ENCODE peak calls at places on chromosomes 16 and 17, in seven cellular contexts. E is pancreas, O is ascending aorta, Q is PC-3, V is heart left ventricle, J is GM12878, M is GM20000. H is an unnamed sample.
A peak's percentile ranks its signal among the peaks of the same experiment; 100 is the strongest.

GRCh38 chr17:31495049-31495885 is 103.8 kb downstream of the RAB11FIP4 start:
- DNase-seq in Q (peak; percentile 46), E (peak; percentile 70), J (no peak), M (no peak), O (no peak), V (no peak), H (no peak)

GRCh38 chr17:4175921-4176802 is 33.2 kb downstream of the CYB5D2 start:
- DNase-seq in Q (no peak), M (no peak), O (no peak), E (no peak), J (no peak), V (no peak), H (peak; percentile 36)

GRCh38 chr16:83552930-83553329 is 254.8 kb upstream of the HSBP1 start:
- DNase-seq in V (no peak), Q (no peak), O (no peak), J (no peak), M (no peak), E (no peak), H (no peak)

GRCh38 chr17:38958326-38958725 is 8.9 kb downstream of the FBXO47 start:
- DNase-seq in O (no peak), J (no peak), V (no peak), Q (no peak), E (no peak), M (no peak), H (no peak)

GRCh38 chr16:68902376-68903345 is 59.3 kb downstream of the TANGO6 start:
- DNase-seq in J (no peak), E (peak; percentile 41), Q (peak; percentile 80), M (peak; percentile 26), O (no peak), V (peak; percentile 7), H (peak; percentile 29)

GRCh38 chr16:2516391-2517240 is 2.9 kb downstream of the ATP6V0C start:
- DNase-seq in E (peak; percentile 12), O (no peak), V (peak; percentile 25), M (no peak), J (no peak), Q (no peak), H (no peak)

GRCh38 chr16:1461146-1461545 is 13.7 kb downstream of the CLCN7 start:
- DNase-seq in V (no peak), E (no peak), O (no peak), M (no peak), Q (no peak), J (no peak), H (no peak)

GRCh38 chr16:68910051-68910450 is 66.7 kb downstream of the TANGO6 start:
- DNase-seq in M (no peak), Q (no peak), O (no peak), E (peak; percentile 77), V (no peak), J (no peak), H (no peak)

GRCh38 chr16:3819741-3820724 is 60.5 kb downstream of the CREBBP start:
- DNase-seq in J (no peak), V (peak; percentile 66), Q (peak; percentile 95), E (peak; percentile 49), O (no peak), M (no peak), H (no peak)

GRCh38 chr17:80859004-80859941 is 132.4 kb upstream of the CHMP6 start:
- DNase-seq in M (no peak), J (no peak), O (peak; percentile 77), Q (peak; percentile 87), V (peak; percentile 66), E (peak; percentile 53), H (no peak)

GRCh38 chr16:7744546-7745294 is 412.1 kb downstream of the RBFOX1 start:
- DNase-seq in M (no peak), J (no peak), Q (no peak), E (no peak), O (no peak), V (no peak), H (no peak)

GRCh38 chr16:89700649-89701424 is 668 bp downstream of the SPATA2L start:
- DNase-seq in O (no peak), V (no peak), E (peak; percentile 74), J (no peak), M (peak; percentile 72), Q (peak; percentile 57), H (peak; percentile 65)

GRCh38 chr17:82296511-82297279 is 20.7 kb downstream of the CD7 start:
- DNase-seq in V (no peak), Q (peak; percentile 26), J (no peak), E (no peak), O (no peak), M (no peak), H (no peak)

GRCh38 chr17:17176341-17176740 is 29.8 kb downstream of the PLD6 start:
- DNase-seq in O (no peak), Q (no peak), V (no peak), M (no peak), E (no peak), J (no peak), H (no peak)
- TF ChIP-seq CTCF in O (no peak), Q (no peak), V (no peak), M (no peak), E (no peak), J (no peak), H (no peak)

GRCh38 chr16:80739523-80739922 is 64.9 kb downstream of the CDYL2 start:
- DNase-seq in O (no peak), Q (peak; percentile 13), V (no peak), M (no peak), J (no peak), E (no peak), H (no peak)
- TF ChIP-seq CTCF in O (no peak), Q (no peak), V (no peak), M (no peak), J (no peak), E (no peak), H (no peak)

GRCh38 chr16:74724820-74725549 is 24.3 kb upstream of the MLKL start:
- DNase-seq in V (no peak), J (no peak), M (no peak), E (no peak), O (peak; percentile 69), Q (no peak), H (no peak)
- TF ChIP-seq CTCF in V (no peak), J (no peak), M (no peak), E (no peak), O (peak; percentile 34), Q (no peak), H (no peak)

GRCh38 chr17:8487130-8487645 is 51.5 kb downstream of the NDEL1 start:
- DNase-seq in V (no peak), M (no peak), O (peak; percentile 61), E (no peak), J (no peak), Q (no peak), H (no peak)

GRCh38 chr17:8489841-8490240 is 54.2 kb downstream of the NDEL1 start:
- DNase-seq in O (no peak), Q (no peak), J (no peak), M (no peak), E (no peak), V (no peak), H (no peak)

GRCh38 chr17:8488491-8488890 is 52.8 kb downstream of the NDEL1 start:
- DNase-seq in V (no peak), Q (no peak), O (peak; percentile 61), E (no peak), M (no peak), J (no peak), H (no peak)

GRCh38 chr17:8490256-8491023 is 54.8 kb downstream of the NDEL1 start:
- DNase-seq in V (no peak), Q (no peak), O (peak; percentile 60), J (no peak), M (no peak), E (no peak), H (no peak)

GRCh38 chr17:8488931-8489330 is 53.2 kb downstream of the NDEL1 start:
- DNase-seq in V (peak; percentile 52), E (no peak), O (peak; percentile 89), M (no peak), J (no peak), Q (peak; percentile 27), H (no peak)
- TF ChIP-seq CTCF in V (no peak), E (no peak), O (no peak), M (no peak), J (no peak), Q (no peak), H (no peak)

DNA sequence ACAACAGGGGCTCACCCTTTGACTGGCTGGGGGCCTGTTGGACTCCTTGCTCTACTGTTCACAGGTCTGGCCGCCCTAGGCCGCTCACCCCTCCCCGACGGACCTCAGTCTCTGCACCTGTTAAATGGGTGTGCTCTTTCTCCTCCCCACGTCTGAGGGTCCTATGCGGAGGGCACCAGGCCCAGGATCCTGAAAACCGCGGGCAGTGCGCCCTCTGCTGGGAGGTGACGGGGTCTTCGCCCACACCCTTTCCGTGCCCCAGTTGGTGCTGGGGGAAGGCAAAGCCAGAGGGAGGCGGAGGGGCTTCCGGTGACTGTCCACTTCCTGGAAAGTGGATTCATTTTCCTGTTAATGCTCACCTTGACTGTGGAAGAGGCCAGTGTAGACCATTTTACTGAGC is 1010.9 kb downstream of the KCNJ18 start:
- DNase-seq in Q (no peak), E (no peak), M (no peak), J (no peak), O (no peak), V (no peak), H (no peak)
- TF ChIP-seq CTCF in Q (peak; percentile 46), E (no peak), M (no peak), J (no peak), O (no peak), V (no peak), H (no peak)

DNA sequence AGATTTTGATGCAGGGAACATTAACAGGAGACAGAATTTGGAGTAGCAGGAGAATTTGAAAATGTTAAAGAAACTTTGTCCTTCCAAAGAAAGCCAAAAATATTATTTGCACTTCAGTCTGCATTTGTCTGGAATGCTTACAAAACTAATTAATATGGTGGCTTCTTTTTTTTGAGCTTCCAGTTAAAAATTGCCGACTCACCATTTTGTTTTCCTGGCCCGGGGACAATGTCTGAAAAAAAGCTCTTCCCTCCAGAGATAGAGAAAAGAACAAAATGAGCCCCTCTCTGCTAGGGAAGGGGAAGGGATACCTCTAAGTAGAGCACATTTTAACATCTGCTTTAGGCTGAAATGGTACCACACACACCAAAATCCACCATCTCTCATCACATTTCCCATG is 360.8 kb downstream of the SOX9 start:
- DNase-seq in Q (no peak), V (no peak), M (no peak), E (no peak), O (no peak), J (no peak), H (no peak)
- TF ChIP-seq CTCF in Q (no peak), V (no peak), M (no peak), E (no peak), O (no peak), J (no peak), H (no peak)

DNA sequence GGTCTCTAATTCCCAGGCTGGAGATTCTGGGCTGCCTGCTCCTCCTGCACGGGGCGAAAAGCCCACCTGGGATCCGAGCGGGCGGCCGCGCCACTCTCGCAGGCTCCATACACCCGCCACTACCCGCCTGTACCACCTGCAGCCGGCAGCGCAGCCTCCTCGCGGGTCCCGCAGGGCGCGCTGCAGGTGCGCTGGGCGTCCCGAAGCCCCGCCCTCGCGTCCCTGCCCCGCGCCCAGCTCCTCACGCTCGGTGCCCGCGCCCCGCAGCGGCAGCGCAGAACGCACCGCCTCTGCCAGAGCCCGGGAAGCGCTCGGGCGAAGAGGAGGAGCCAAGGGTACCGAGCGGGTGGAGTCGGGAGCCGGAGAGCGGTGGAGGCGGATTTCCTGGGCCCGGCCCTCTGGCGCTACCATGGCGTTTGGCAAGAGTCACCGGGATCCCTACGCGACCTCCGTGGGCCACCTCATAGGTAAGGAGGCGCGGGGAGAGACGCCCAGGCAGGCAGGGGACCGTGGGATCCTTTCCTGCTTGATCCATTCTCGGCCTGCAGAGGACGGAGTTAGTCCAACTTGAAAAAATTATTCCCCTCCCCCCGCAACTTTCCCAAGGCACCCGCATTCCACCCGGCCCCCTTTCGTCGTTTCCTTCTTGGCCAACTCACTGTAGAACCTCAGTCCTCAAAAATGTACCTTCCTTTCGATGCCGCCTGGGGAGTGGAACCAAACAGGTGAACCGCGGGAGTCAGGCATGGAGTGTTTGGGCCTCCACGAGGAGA is at the start of gene TOM1L1:
- DNase-seq in J (no peak), Q (peak; percentile 96), O (peak; percentile 81), M (peak; percentile 43), E (peak; percentile 87), V (peak; percentile 45), H (peak; percentile 24)
- TF ChIP-seq CTCF in J (no peak), Q (peak; percentile 37), O (no peak), M (no peak), E (peak; percentile 17), V (no peak), H (no peak)